ENCODE peak calls at places on chromosomes 6 and 20, in four cellular contexts. One of them, this sample, is unnamed.

GRCh38 chr6:39602590-39603319 is 122.5 kb downstream of the KIF6 start:
- DNase-seq in H1: no peak
- DNase-seq in HepG2: no peak
- DNase-seq in GM12878: no peak
- DNase-seq in this sample: no peak

GRCh38 chr6:79138146-79138545 is 60.1 kb upstream of the PHIP start:
- DNase-seq in HepG2: no peak
- DNase-seq in GM12878: no peak
- DNase-seq in H1: no peak
- DNase-seq in this sample: no peak

GRCh38 chr6:12286381-12287132 is 3.6 kb upstream of the EDN1 start:
- DNase-seq in HepG2: no peak
- DNase-seq in H1: no peak
- DNase-seq in GM12878: no peak
- DNase-seq in this sample: no peak

GRCh38 chr6:99330159-99330558 is 19.3 kb downstream of the FAXC start:
- DNase-seq in GM12878: peak; percentile 71
- DNase-seq in H1: no peak
- DNase-seq in HepG2: peak; percentile 52
- DNase-seq in this sample: no peak

GRCh38 chr6:107523794-107524193 is 33.9 kb downstream of the SOBP start:
- DNase-seq in GM12878: no peak
- DNase-seq in HepG2: no peak
- DNase-seq in H1: no peak
- DNase-seq in this sample: no peak

GRCh38 chr6:9745966-9746365 is 668.9 kb downstream of the TFAP2A start:
- DNase-seq in GM12878: no peak
- DNase-seq in H1: no peak
- DNase-seq in HepG2: no peak
- DNase-seq in this sample: no peak

GRCh38 chr6:21873562-21873961 is 280.0 kb downstream of the SOX4 start:
- DNase-seq in HepG2: no peak
- DNase-seq in H1: no peak
- DNase-seq in GM12878: no peak
- DNase-seq in this sample: no peak

GRCh38 chr6:137926985-137927384 is 59.9 kb downstream of the TNFAIP3 start:
- DNase-seq in HepG2: no peak
- DNase-seq in H1: no peak
- DNase-seq in GM12878: no peak
- DNase-seq in this sample: no peak

GRCh38 chr6:169958510-169958909 is 207.1 kb downstream of the ERMARD start:
- DNase-seq in HepG2: no peak
- DNase-seq in GM12878: no peak
- DNase-seq in H1: no peak
- DNase-seq in this sample: no peak

GRCh38 chr6:122839477-122839876 is 50.4 kb downstream of the SMPDL3A start:
- DNase-seq in H1: peak; percentile 87
- DNase-seq in GM12878: no peak
- DNase-seq in HepG2: peak; percentile 64
- DNase-seq in this sample: peak; percentile 39

GRCh38 chr6:117740605-117741004 is 65.3 kb downstream of the NUS1 start:
- DNase-seq in GM12878: no peak
- DNase-seq in HepG2: no peak
- DNase-seq in H1: no peak
- DNase-seq in this sample: no peak

GRCh38 chr6:69456086-69456485 is 340.7 kb downstream of the LMBRD1 start:
- DNase-seq in H1: no peak
- DNase-seq in GM12878: no peak
- DNase-seq in HepG2: no peak
- DNase-seq in this sample: no peak

GRCh38 chr6:170533792-170534191 is 19.3 kb downstream of the PSMB1 start:
- DNase-seq in HepG2: no peak
- DNase-seq in GM12878: no peak
- DNase-seq in H1: no peak
- DNase-seq in this sample: no peak

GRCh38 chr6:52984247-52984646 is 10.8 kb downstream of the GSTA4 start:
- DNase-seq in GM12878: peak; percentile 31
- DNase-seq in HepG2: no peak
- DNase-seq in H1: no peak
- DNase-seq in this sample: no peak

GRCh38 chr6:33886673-33887144 is 82.9 kb upstream of the MLN start:
- DNase-seq in HepG2: no peak
- DNase-seq in GM12878: no peak
- DNase-seq in H1: no peak
- DNase-seq in this sample: no peak

GRCh38 chr6:14441371-14441781 is 323.8 kb downstream of the CD83 start:
- DNase-seq in H1: no peak
- DNase-seq in GM12878: no peak
- DNase-seq in HepG2: no peak
- DNase-seq in this sample: peak; percentile 9

GRCh38 chr20:354298-354977 is 7.5 kb downstream of the NRSN2 start:
- DNase-seq in H1: peak; percentile 92
- DNase-seq in GM12878: no peak
- DNase-seq in HepG2: peak; percentile 87
- DNase-seq in this sample: no peak

GRCh38 chr6:39787322-39787721 is 4.9 kb upstream of the DAAM2 start:
- DNase-seq in GM12878: no peak
- DNase-seq in HepG2: no peak
- DNase-seq in H1: no peak
- DNase-seq in this sample: no peak

GRCh38 chr6:79694156-79694555 is 63.0 kb downstream of the SH3BGRL2 start:
- DNase-seq in H1: no peak
- DNase-seq in HepG2: no peak
- DNase-seq in GM12878: no peak
- DNase-seq in this sample: no peak

GRCh38 chr6:163490826-163491577 is 76.5 kb downstream of the QKI start:
- DNase-seq in H1: no peak
- DNase-seq in GM12878: no peak
- DNase-seq in HepG2: no peak
- DNase-seq in this sample: no peak

GRCh38 chr6:4167833-4168232 is 32.5 kb upstream of the ECI2 start:
- DNase-seq in HepG2: no peak
- DNase-seq in GM12878: no peak
- DNase-seq in H1: no peak
- DNase-seq in this sample: no peak

GRCh38 chr6:74899416-74899815 is 306.4 kb downstream of the COL12A1 start:
- DNase-seq in H1: no peak
- DNase-seq in HepG2: peak; percentile 8
- DNase-seq in GM12878: no peak
- DNase-seq in this sample: no peak

GRCh38 chr6:30814137-30815084 is 69.9 kb upstream of the DDR1 start:
- DNase-seq in H1: no peak
- DNase-seq in HepG2: no peak
- DNase-seq in GM12878: no peak
- DNase-seq in this sample: peak; percentile 23

GRCh38 chr6:134802426-134803058 is 147.4 kb downstream of the ALDH8A1 start:
- DNase-seq in H1: no peak
- DNase-seq in GM12878: no peak
- DNase-seq in HepG2: peak; percentile 21
- DNase-seq in this sample: no peak

GRCh38 chr6:126175251-126175650 is 164.7 kb upstream of the CENPW start:
- DNase-seq in GM12878: no peak
- DNase-seq in H1: no peak
- DNase-seq in HepG2: no peak
- DNase-seq in this sample: no peak

GRCh38 chr6:132551214-132551613 is 1.3 kb upstream of the TAAR8 start:
- DNase-seq in H1: no peak
- DNase-seq in HepG2: no peak
- DNase-seq in GM12878: no peak
- DNase-seq in this sample: no peak

GRCh38 chr6:21201673-21202430 is 391.7 kb upstream of the SOX4 start:
- DNase-seq in H1: no peak
- DNase-seq in HepG2: no peak
- DNase-seq in GM12878: no peak
- DNase-seq in this sample: no peak

GRCh38 chr6:163643866-163644265 is 229.3 kb downstream of the QKI start:
- DNase-seq in GM12878: no peak
- DNase-seq in H1: no peak
- DNase-seq in HepG2: no peak
- DNase-seq in this sample: no peak

GRCh38 chr6:34138191-34138590 is 7.7 kb downstream of the GRM4 start:
- DNase-seq in HepG2: no peak
- DNase-seq in GM12878: no peak
- DNase-seq in H1: no peak
- DNase-seq in this sample: no peak

GRCh38 chr6:42846505-42846904 is 32.9 kb upstream of the RPL7L1 start:
- DNase-seq in GM12878: no peak
- DNase-seq in HepG2: no peak
- DNase-seq in H1: no peak
- DNase-seq in this sample: no peak

GRCh38 chr20:14406495-14406894 is 69.1 kb upstream of the FLRT3 start:
- DNase-seq in H1: no peak
- DNase-seq in HepG2: peak; percentile 8
- DNase-seq in GM12878: no peak
- DNase-seq in this sample: no peak

GRCh38 chr6:81979329-81979728 is 226.8 kb upstream of the TENT5A start:
- DNase-seq in HepG2: no peak
- DNase-seq in H1: no peak
- DNase-seq in GM12878: no peak
- DNase-seq in this sample: no peak

GRCh38 chr6:26290941-26291340 is 74.1 kb upstream of the BTN3A2 start:
- DNase-seq in H1: no peak
- DNase-seq in HepG2: no peak
- DNase-seq in GM12878: no peak
- DNase-seq in this sample: no peak

GRCh38 chr6:119960065-119960464 is 610.5 kb upstream of the MAN1A1 start:
- DNase-seq in H1: no peak
- DNase-seq in HepG2: no peak
- DNase-seq in GM12878: no peak
- DNase-seq in this sample: no peak

GRCh38 chr6:36788768-36789167 is 50.5 kb downstream of the CPNE5 start:
- DNase-seq in H1: no peak
- DNase-seq in GM12878: no peak
- DNase-seq in HepG2: peak; percentile 13
- DNase-seq in this sample: no peak

GRCh38 chr6:41428402-41428994 is 93.1 kb downstream of the NCR2 start:
- DNase-seq in H1: no peak
- DNase-seq in GM12878: no peak
- DNase-seq in HepG2: no peak
- DNase-seq in this sample: no peak

GRCh38 chr20:44033344-44033743 is 118.7 kb downstream of the TOX2 start:
- DNase-seq in GM12878: no peak
- DNase-seq in HepG2: no peak
- DNase-seq in H1: no peak
- DNase-seq in this sample: no peak

GRCh38 chr6:148883270-148883669 is 136.4 kb downstream of the UST start:
- DNase-seq in H1: no peak
- DNase-seq in GM12878: no peak
- DNase-seq in HepG2: no peak
- DNase-seq in this sample: no peak
- H3K4me3 ChIP-seq in H1: no peak overlapping the region
- H3K4me3 ChIP-seq in GM12878: no peak overlapping the region
- H3K4me3 ChIP-seq in HepG2: no peak overlapping the region
- H3K4me3 ChIP-seq in this sample: no peak overlapping the region

GRCh38 chr6:167485186-167485978 is 160.5 kb downstream of the TTLL2 start:
- DNase-seq in GM12878: no peak
- DNase-seq in H1: no peak
- DNase-seq in HepG2: peak; percentile 39
- DNase-seq in this sample: no peak
- TF ChIP-seq SUZ12 in GM12878: no peak
- TF ChIP-seq SUZ12 in H1: no peak
- TF ChIP-seq SUZ12 in HepG2: no peak
- TF ChIP-seq SUZ12 in this sample: no peak

GRCh38 chr20:58037631-58038030 is 190.8 kb downstream of the ANKRD60 start:
- DNase-seq in GM12878: no peak
- DNase-seq in HepG2: no peak
- DNase-seq in H1: peak; percentile 24
- DNase-seq in this sample: no peak
- H3K4me1 ChIP-seq in GM12878: no peaks in the 10 kb centered on the region
- H3K4me1 ChIP-seq in HepG2: no peaks in the 10 kb centered on the region
- H3K4me1 ChIP-seq in H1: no peaks in the 10 kb centered on the region
- H3K4me1 ChIP-seq in this sample: peaks cover 11% of the 10 kb centered on the region

GRCh38 chr6:89260832-89261231 is 43.7 kb upstream of the GABRR1 start:
- DNase-seq in H1: peak; percentile 32
- DNase-seq in HepG2: peak; percentile 21
- DNase-seq in GM12878: no peak
- DNase-seq in this sample: no peak
- H3K4me3 ChIP-seq in H1: no peak overlapping the region
- H3K4me3 ChIP-seq in HepG2: no peak overlapping the region
- H3K4me3 ChIP-seq in GM12878: no peak overlapping the region
- H3K4me3 ChIP-seq in this sample: no peak overlapping the region

DNA sequence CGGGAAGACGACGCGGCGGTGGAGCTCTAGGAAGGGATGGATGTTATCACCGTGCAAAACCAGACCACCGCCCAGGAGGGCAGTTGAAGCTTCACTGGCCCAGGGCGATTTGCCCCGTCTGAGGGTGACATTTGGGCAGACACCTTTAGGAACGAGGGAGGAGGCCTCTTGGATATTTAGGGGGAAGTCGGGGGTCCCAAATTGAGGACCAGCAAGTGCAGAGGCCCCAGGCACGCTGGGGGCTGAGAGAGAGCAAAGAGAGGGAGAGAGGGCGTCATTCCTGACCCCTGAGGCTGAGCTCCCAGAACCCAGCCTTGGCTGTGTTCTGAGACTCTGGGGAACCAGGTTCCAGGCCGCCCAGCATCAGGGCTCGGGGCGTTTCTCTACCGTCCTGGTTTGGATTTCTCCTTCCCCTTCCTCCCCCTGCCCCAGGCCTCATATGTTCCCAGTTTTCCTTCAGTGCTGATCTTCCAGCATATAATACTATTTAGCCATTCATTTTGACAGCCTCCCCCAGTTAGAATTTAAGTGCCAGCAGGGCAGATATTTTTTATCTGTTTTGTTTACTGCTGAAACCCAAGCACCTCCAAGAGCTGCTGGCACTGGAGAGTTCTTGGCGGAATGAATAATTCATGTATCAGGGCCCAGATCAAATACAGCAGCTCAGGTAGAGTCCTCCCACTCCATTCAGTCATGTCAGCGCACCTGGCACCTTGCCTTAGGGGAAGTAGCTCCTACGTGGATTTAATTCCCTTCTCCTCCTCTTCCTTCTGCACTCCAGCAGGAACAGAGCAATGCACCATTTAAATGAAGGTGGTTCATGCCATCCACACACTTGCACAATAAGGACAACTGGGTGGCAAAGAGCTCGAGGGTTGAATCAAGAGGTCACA is 23.3 kb upstream of the FRMD1 start:
- DNase-seq in H1: no peak
- DNase-seq in GM12878: no peak
- DNase-seq in HepG2: no peak
- DNase-seq in this sample: no peak
- TF ChIP-seq SUZ12 in H1: peak; percentile 14
- TF ChIP-seq SUZ12 in GM12878: no peak
- TF ChIP-seq SUZ12 in HepG2: no peak
- TF ChIP-seq SUZ12 in this sample: no peak